ENCODE peak calls at places on chromosomes 11 and 22, in six cellular contexts. L is AG10803, A is neural crest cell, Q is fibroblast of lung, C is uterus, Y is RWPE2. X is an unnamed sample.

GRCh38 chr11:119100246-119100959 is 1.2 kb downstream of the DPAGT1 start:
- DNase-seq in A (no peak), Y (no peak), Q (peak), L (peak), C (no peak), X (no peak)

GRCh38 chr11:11988862-11989261 is 19.6 kb downstream of the DKK3 start:
- DNase-seq in C (no peak), Y (no peak), A (no peak), Q (no peak), L (no peak), X (no peak)

GRCh38 chr11:842370-843002 is at the start of the genes POLR2L and TSPAN4:
- DNase-seq in A (peak), Y (peak), C (peak), Q (peak), L (peak), X (peak)

GRCh38 chr11:31817621-31818493 is 6.7 kb upstream of the PAX6 start:
- DNase-seq in Y (no peak), C (no peak), Q (no peak), A (peak), L (no peak), X (no peak)

GRCh38 chr11:57071829-57072228 is 83.1 kb downstream of the OR5AK2 start:
- DNase-seq in Y (no peak), L (peak), Q (peak), A (no peak), C (no peak), X (no peak)

GRCh38 chr11:27807594-27807993 is 107.3 kb upstream of the BDNF start:
- DNase-seq in C (no peak), L (peak), Q (peak), Y (no peak), A (no peak), X (no peak)

GRCh38 chr11:32630844-32631243 is 47.2 kb downstream of the EIF3M start:
- DNase-seq in A (no peak), L (no peak), Y (no peak), Q (no peak), C (no peak), X (no peak)

GRCh38 chr11:49499117-49499516 is 290.7 kb upstream of the FOLH1 start:
- DNase-seq in C (no peak), Q (no peak), A (no peak), Y (no peak), L (no peak), X (no peak)

GRCh38 chr11:76317296-76317695 is 63.6 kb downstream of the THAP12 start:
- DNase-seq in Q (no peak), Y (no peak), C (no peak), L (no peak), A (no peak), X (no peak)

GRCh38 chr11:101456812-101457211 is 127.0 kb downstream of the TRPC6 start:
- DNase-seq in C (no peak), A (no peak), Y (no peak), Q (peak), L (peak), X (no peak)
- TF ChIP-seq CTCF in C (peak), A (peak), Y (peak), Q (no peak), L (peak), X (peak)

GRCh38 chr22:42645341-42645937 is 3.8 kb downstream of the CYB5R3 start:
- DNase-seq in Y (no peak), L (no peak), A (no peak), C (no peak), Q (no peak), X (no peak)

GRCh38 chr22:42644422-42645340 is 4.3 kb upstream of the ATP5MGL start:
- DNase-seq in Q (peak), C (no peak), L (peak), Y (no peak), A (no peak), X (no peak)

GRCh38 chr22:42648017-42648367 is 1.2 kb downstream of the CYB5R3 start:
- DNase-seq in Q (no peak), C (no peak), Y (no peak), L (no peak), A (no peak), X (no peak)

GRCh38 chr22:42646569-42647525 is 2.3 kb downstream of the CYB5R3 start:
- DNase-seq in Q (no peak), A (no peak), C (peak), Y (no peak), L (peak), X (no peak)

DNA sequence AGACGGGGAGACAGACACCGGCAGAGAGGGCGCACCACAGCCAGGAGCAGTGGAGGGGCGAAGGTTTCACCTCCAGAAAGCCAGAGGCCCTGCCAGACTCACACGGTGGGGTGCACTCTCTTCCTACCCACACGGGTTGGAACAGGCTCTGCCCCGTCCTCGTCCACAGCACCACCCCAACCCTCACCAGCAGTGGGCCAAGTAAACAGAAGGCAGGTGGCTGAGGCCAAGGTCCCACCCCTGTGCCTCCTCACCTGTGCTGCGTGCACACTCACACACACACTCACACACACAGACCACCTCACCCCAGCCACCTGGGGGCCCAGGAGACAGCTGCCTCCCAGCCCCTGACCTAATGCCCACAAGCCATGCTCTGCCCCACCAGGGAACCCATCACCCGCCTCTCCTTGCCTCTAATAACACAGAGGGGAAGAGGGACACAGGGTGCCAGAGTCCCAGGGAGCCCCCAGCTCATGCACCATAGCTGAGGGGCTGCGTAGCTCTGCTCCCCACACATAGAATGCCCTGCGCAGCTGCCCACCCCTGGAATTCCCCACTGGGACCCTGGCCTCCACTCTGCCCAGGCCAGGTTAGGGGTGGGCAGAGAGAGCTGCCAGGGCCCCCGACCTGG is 3.1 kb downstream of the CYB5R3 start:
- DNase-seq in A (no peak), C (no peak), Q (no peak), Y (no peak), L (no peak), X (no peak)
- TF ChIP-seq CTCF in A (no peak), C (no peak), Q (no peak), Y (no peak), L (no peak), X (no peak)

GRCh38 chr11:81420668-81421550 is 1312.8 kb downstream of the FAM181B start:
- DNase-seq in C (no peak), L (no peak), Q (no peak), Y (no peak), A (no peak), X (no peak)
- TF ChIP-seq CTCF in C (no peak), L (no peak), Q (no peak), Y (peak), A (peak), X (no peak)

GRCh38 chr11:114027941-114028340 is 31.6 kb upstream of the ZBTB16 start:
- DNase-seq in Q (peak), A (no peak), Y (no peak), C (no peak), L (no peak), X (no peak)
- TF ChIP-seq CTCF in Q (no peak), A (no peak), Y (no peak), C (no peak), L (no peak), X (no peak)

GRCh38 chr22:42820075-42820763 is 36.9 kb downstream of the ARFGAP3 start:
- DNase-seq in L (peak), Y (no peak), A (no peak), C (no peak), Q (peak), X (no peak)
- TF ChIP-seq CTCF in L (no peak), Y (peak), A (peak), C (peak), Q (peak), X (peak)

GRCh38 chr11:131146817-131147490 is 223.5 kb upstream of the NTM start:
- DNase-seq in Q (no peak), Y (no peak), L (peak), A (no peak), C (no peak), X (no peak)
- TF ChIP-seq CTCF in Q (no peak), Y (no peak), L (no peak), A (no peak), C (no peak), X (no peak)

GRCh38 chr11:99822846-99823565 is 802.3 kb downstream of the CNTN5 start:
- DNase-seq in A (no peak), Y (no peak), L (no peak), Q (no peak), C (no peak), X (no peak)
- TF ChIP-seq CTCF in A (no peak), Y (no peak), L (no peak), Q (no peak), C (no peak), X (no peak)

GRCh38 chr11:8688414-8689362 is 6.1 kb downstream of the RPL27A start:
- DNase-seq in L (peak), A (peak), Y (peak), Q (peak), C (peak), X (peak)
- TF ChIP-seq CTCF in L (no peak), A (no peak), Y (peak), Q (no peak), C (peak), X (no peak)